ENCODE peak calls at places on chromosome 12, in nine cellular contexts. A is activated naive CD4-positive, alpha-beta T cell treated with anti-CD3 and anti-CD28 coated beads for 36 hours; T is IMR-90; K is stimulated activated CD8-positive, alpha-beta memory T cell treated with anti-CD3 and anti-CD28 coated beads, Interleukin-7, amount 100 ng/mL, for 24 hours; R is GM19239; Z is NCI-H460; I is GM12892; U is cardiac muscle cell; L is coronary artery. S is an unnamed sample.

GRCh38 chr12:53380104-53380796 is at the start of gene SP1:
- DNase-seq in R (peak), I (peak), L (peak), K (peak), T (peak), U (peak), A (peak), Z (peak), S (no peak)

GRCh38 chr12:24947541-24948451 is 1.1 kb downstream of the BCAT1 start:
- DNase-seq in I (no peak), A (no peak), L (no peak), U (no peak), T (no peak), R (no peak), Z (no peak), K (no peak), S (no peak)

GRCh38 chr12:51631591-51631990 is 40.6 kb downstream of the SCN8A start:
- DNase-seq in A (no peak), K (no peak), T (peak), U (no peak), Z (no peak), L (no peak), I (no peak), R (no peak), S (no peak)

GRCh38 chr12:2613674-2614073 is 181.1 kb upstream of the FKBP4 start:
- DNase-seq in K (no peak), I (no peak), T (peak), L (peak), R (no peak), U (no peak), A (peak), Z (peak), S (peak)

GRCh38 chr12:11067514-11067913 is 5.4 kb upstream of the TAS2R46 start:
- DNase-seq in L (no peak), T (peak), U (no peak), R (no peak), K (no peak), Z (no peak), A (no peak), I (no peak), S (no peak)

GRCh38 chr12:117002040-117002832 is 91.5 kb downstream of the FBXW8 start:
- DNase-seq in T (peak), L (no peak), I (no peak), K (no peak), U (no peak), A (no peak), Z (no peak), R (no peak), S (no peak)

GRCh38 chr12:71551529-71551928 is 111.9 kb downstream of the LGR5 start:
- DNase-seq in Z (peak), T (peak), K (no peak), L (no peak), A (no peak), U (no peak), I (no peak), R (no peak), S (no peak)

GRCh38 chr12:122166422-122167327 is 7.3 kb downstream of the IL31 start:
- DNase-seq in U (no peak), A (peak), R (no peak), L (no peak), T (no peak), I (no peak), Z (no peak), K (peak), S (no peak)

GRCh38 chr12:80412343-80412953 is 31.6 kb upstream of the PTPRQ start:
- DNase-seq in I (no peak), Z (peak), A (no peak), R (peak), T (peak), U (peak), K (no peak), L (no peak), S (no peak)

GRCh38 chr12:30694971-30695326 is 720 bp downstream of the IPO8 start:
- DNase-seq in T (peak), L (no peak), R (no peak), A (peak), K (no peak), I (peak), Z (no peak), U (peak), S (no peak)

GRCh38 chr12:130064999-130065398 is 97.3 kb upstream of the FZD10 start:
- DNase-seq in U (no peak), K (no peak), T (no peak), L (no peak), Z (no peak), R (no peak), A (no peak), I (no peak), S (no peak)

GRCh38 chr12:6450091-6450868 is 1.6 kb upstream of the TAPBPL start:
- DNase-seq in A (no peak), I (no peak), L (no peak), R (no peak), T (no peak), Z (no peak), U (no peak), K (no peak), S (no peak)

GRCh38 chr12:47905313-47905730 is 528 bp upstream of the VDR start:
- DNase-seq in K (no peak), U (peak), L (no peak), I (no peak), A (peak), Z (no peak), R (no peak), T (no peak), S (no peak)

GRCh38 chr12:130240831-130241590 is 78.7 kb downstream of the FZD10 start:
- DNase-seq in L (no peak), R (no peak), U (no peak), I (no peak), A (no peak), K (no peak), Z (no peak), T (no peak), S (no peak)

GRCh38 chr12:51895378-51896135 is 7.7 kb downstream of the ANKRD33 start:
- DNase-seq in I (no peak), U (no peak), T (no peak), R (no peak), K (no peak), L (peak), Z (no peak), A (no peak), S (no peak)

GRCh38 chr12:90028620-90029051 is 320.0 kb upstream of the ATP2B1 start:
- DNase-seq in A (no peak), R (no peak), Z (no peak), I (no peak), K (no peak), U (no peak), L (no peak), T (peak), S (no peak)